ENCODE peak calls at places on chromosomes 12 and 14, in seven cellular contexts. O is heart right ventricle; V is AG04450; M is HFFc6; T is AG09319; Y is CD8-positive, alpha-beta T cell; Z is IMR-90. U is an unnamed sample.
A peak's percentile ranks its signal among the peaks of the same experiment; 100 is the strongest.

GRCh38 chr14:32010561-32011188 is 66.4 kb upstream of the ARHGAP5 start:
- DNase-seq in M (peak; percentile 82), V (no peak), Z (peak; percentile 67), T (no peak), O (no peak), Y (no peak), U (peak; percentile 39)

GRCh38 chr12:133226690-133227089 is 9.0 kb downstream of the ANHX start:
- DNase-seq in O (no peak), T (no peak), Y (no peak), Z (no peak), V (no peak), M (no peak), U (no peak)

GRCh38 chr14:21070083-21070609 is at the start of gene ARHGEF40:
- DNase-seq in T (no peak), M (no peak), V (no peak), O (peak; percentile 65), Y (no peak), Z (peak; percentile 33), U (peak; percentile 40)

GRCh38 chr12:57541717-57542116 is 5.3 kb downstream of the DCTN2 start:
- DNase-seq in M (no peak), T (no peak), Z (no peak), V (no peak), O (no peak), Y (no peak), U (no peak)

GRCh38 chr12:47712171-47712570 is 6.3 kb upstream of the RPAP3 start:
- DNase-seq in T (no peak), M (no peak), O (no peak), V (no peak), Z (no peak), Y (no peak), U (no peak)

GRCh38 chr12:45587877-45588530 is 141.5 kb upstream of the ARID2 start:
- DNase-seq in Z (no peak), M (no peak), Y (no peak), O (peak; percentile 12), V (no peak), T (no peak), U (no peak)

GRCh38 chr12:128905003-128905544 is 51.8 kb downstream of the GLT1D1 start:
- DNase-seq in T (no peak), Y (no peak), M (no peak), O (no peak), V (no peak), Z (no peak), U (no peak)

GRCh38 chr12:19485240-19485639 is 45.9 kb downstream of the AEBP2 start:
- DNase-seq in V (no peak), T (no peak), M (no peak), Y (no peak), O (no peak), Z (no peak), U (no peak)

GRCh38 chr14:87430810-87431209 is 562.2 kb downstream of the GALC start:
- DNase-seq in T (no peak), Y (no peak), M (no peak), Z (peak; percentile 75), O (no peak), V (peak; percentile 47), U (peak; percentile 33)

GRCh38 chr14:87432698-87433097 is 560.3 kb downstream of the GALC start:
- DNase-seq in T (no peak), Y (no peak), V (no peak), M (no peak), Z (no peak), O (no peak), U (no peak)

GRCh38 chr14:87434680-87435079 is 558.3 kb downstream of the GALC start:
- DNase-seq in Z (no peak), M (no peak), Y (no peak), T (no peak), O (no peak), V (no peak), U (no peak)

GRCh38 chr14:87434011-87434410 is 559.0 kb downstream of the GALC start:
- DNase-seq in Y (no peak), V (no peak), Z (no peak), T (no peak), O (no peak), M (no peak), U (no peak)
- TF ChIP-seq CTCF in Y (no peak), V (no peak), Z (no peak), T (no peak), O (no peak), M (no peak), U (no peak)

DNA sequence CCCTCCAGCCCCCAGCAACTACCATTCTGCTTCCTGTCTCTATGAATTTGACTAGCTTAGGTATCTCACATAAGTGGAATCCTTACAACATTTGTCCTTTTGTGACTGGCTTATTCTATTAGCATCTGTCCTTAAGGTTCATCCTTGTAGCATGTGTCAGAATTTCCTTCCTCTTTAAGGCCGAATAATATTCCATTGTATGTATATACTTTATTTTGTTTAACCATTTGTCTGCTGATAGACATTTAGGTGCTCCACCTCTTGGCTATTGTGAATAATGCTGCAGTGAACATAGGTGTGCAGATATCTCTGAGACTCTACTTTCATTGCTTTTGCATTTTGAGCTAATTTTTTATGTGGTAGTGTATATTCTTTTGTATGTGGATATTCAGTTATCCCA is 75.7 kb downstream of the SPATS2 start:
- DNase-seq in Y (no peak), V (no peak), M (no peak), T (no peak), Z (no peak), O (no peak), U (no peak)
- TF ChIP-seq CTCF in Y (no peak), V (no peak), M (no peak), T (no peak), Z (no peak), O (no peak), U (no peak)

GRCh38 chr12:98418357-98419075 is 96.9 kb upstream of the TMPO start:
- DNase-seq in O (peak; percentile 78), T (peak; percentile 98), Y (no peak), Z (peak; percentile 93), M (peak; percentile 94), V (peak; percentile 83), U (peak; percentile 99)

GRCh38 chr12:98419101-98419794 is 96.1 kb upstream of the TMPO start:
- DNase-seq in M (no peak), T (no peak), Y (no peak), V (no peak), Z (no peak), O (no peak), U (no peak)

GRCh38 chr12:98417303-98417702 is 98.1 kb upstream of the TMPO start:
- DNase-seq in M (no peak), O (no peak), Z (no peak), Y (no peak), T (no peak), V (no peak), U (no peak)

GRCh38 chr12:98419795-98420402 is 95.5 kb upstream of the TMPO start:
- DNase-seq in V (no peak), M (no peak), O (no peak), Z (no peak), Y (no peak), T (no peak), U (no peak)

GRCh38 chr12:98416845-98417244 is 98.5 kb upstream of the TMPO start:
- DNase-seq in T (no peak), Z (peak; percentile 57), M (peak; percentile 46), V (no peak), O (no peak), Y (no peak), U (peak; percentile 68)
- TF ChIP-seq CTCF in T (peak; percentile 32), Z (peak; percentile 52), M (peak; percentile 63), V (peak; percentile 48), O (no peak), Y (no peak), U (peak; percentile 37)

GRCh38 chr12:109844091-109844490 is 10.9 kb upstream of the TRPV4 start:
- DNase-seq in M (no peak), V (no peak), T (no peak), O (no peak), Y (no peak), Z (no peak), U (peak; percentile 30)

GRCh38 chr12:109841356-109841755 is 8.2 kb upstream of the TRPV4 start:
- DNase-seq in M (no peak), V (no peak), Z (no peak), O (no peak), Y (no peak), T (no peak), U (no peak)

GRCh38 chr12:109839444-109839843 is 6.2 kb upstream of the TRPV4 start:
- DNase-seq in O (no peak), Z (no peak), T (no peak), V (no peak), Y (no peak), M (no peak), U (no peak)

GRCh38 chr12:109840349-109841073 is 7.3 kb upstream of the TRPV4 start:
- DNase-seq in Y (no peak), M (no peak), T (no peak), V (no peak), O (no peak), Z (no peak), U (no peak)

DNA sequence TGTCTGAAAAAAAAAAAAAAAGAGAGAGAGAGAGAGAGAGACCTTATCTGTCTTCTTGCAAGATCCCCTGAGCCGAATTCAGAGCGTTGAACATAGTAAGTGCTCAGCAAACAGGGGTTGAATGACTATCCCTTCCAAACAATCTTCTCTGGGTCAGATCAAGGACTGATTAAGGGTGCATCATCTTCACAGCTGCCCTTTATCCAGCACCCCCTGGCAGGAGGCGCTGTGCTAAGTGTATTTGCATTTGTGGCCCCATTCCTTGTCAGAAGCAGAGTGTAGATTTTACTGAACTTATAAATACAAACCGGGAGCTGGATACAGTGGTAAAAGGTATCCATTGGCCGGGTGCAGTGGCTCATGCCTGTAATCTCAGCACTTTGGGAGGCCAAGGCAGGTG is 8.8 kb upstream of the TRPV4 start:
- DNase-seq in M (no peak), Y (no peak), T (no peak), O (no peak), Z (no peak), V (no peak), U (no peak)
- TF ChIP-seq CTCF in M (peak; percentile 26), Y (no peak), T (no peak), O (no peak), Z (peak; percentile 2), V (no peak), U (no peak)

GRCh38 chr12:26113853-26114719 is 10.8 kb downstream of the BHLHE41 start:
- DNase-seq in Y (peak; percentile 81), T (peak; percentile 78), M (peak; percentile 84), V (peak; percentile 53), O (peak; percentile 96), Z (peak; percentile 82), U (peak; percentile 94)
- TF ChIP-seq CTCF in Y (no peak), T (no peak), M (peak; percentile 63), V (peak; percentile 23), O (peak; percentile 31), Z (peak; percentile 19), U (peak; percentile 31)

DNA sequence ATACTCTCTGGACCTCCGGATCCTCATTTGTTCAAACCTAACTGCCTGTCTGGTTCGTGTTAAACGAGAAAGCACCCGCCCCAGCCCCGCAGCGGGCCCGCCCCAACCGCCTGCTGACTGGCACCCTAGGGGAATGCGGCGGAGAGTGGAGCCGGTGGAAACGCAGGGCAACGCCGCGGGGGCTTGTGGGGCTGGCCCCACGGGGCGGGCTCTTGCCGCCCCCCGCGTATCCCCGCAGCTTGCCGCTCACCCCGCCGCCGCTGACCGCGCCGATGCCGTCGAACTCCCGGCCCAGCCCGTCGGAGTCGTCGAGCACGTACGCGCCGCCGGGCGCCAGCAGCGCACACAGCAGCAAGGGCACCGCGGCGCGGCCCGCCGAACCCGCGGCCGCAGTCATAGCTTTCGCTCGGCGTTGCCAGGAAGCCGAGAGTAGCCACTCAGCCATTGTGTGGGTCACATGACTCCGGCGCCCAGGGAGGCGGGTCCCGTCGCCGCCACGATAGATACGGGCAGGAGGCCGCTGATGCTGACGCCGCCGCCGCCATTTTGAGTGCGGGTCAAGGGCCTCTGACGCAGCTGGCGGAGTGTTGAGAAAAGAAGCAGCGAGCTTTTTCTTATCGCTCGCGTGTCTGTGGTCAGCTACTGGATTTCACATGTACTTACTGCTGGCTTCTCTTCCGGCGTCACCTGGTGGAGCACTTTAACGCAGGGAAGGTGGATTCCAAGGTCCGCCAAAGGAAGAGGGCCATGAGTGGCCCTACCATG is at the start of gene GALC:
- DNase-seq in T (peak; percentile 66), Y (peak; percentile 96), M (peak; percentile 89), Z (peak; percentile 89), O (peak; percentile 96), V (peak; percentile 73), U (peak; percentile 85)
- TF ChIP-seq CTCF in T (no peak), Y (no peak), M (no peak), Z (no peak), O (no peak), V (no peak), U (no peak)

U was measured in fibroblast of the aortic adventitia.